ENCODE peak calls at places on chromosomes 11 and 22, in four cellular contexts. One of them, this sample, is unnamed.

GRCh38 chr11:32081129-32081641 is 9.7 kb upstream of the RCN1 start:
- DNase-seq in IMR-90: peak; percentile 64
- DNase-seq in mammary epithelial cell: peak; percentile 71
- DNase-seq in H1: no peak
- DNase-seq in this sample: peak; percentile 71

GRCh38 chr11:2783536-2784082 is 83.8 kb upstream of the KCNQ1OT1 start:
- DNase-seq in H1: no peak
- DNase-seq in IMR-90: peak; percentile 4
- DNase-seq in mammary epithelial cell: peak; percentile 9
- DNase-seq in this sample: no peak

GRCh38 chr11:129374081-129374992 is 1.3 kb upstream of the BARX2 start:
- DNase-seq in mammary epithelial cell: no peak
- DNase-seq in IMR-90: no peak
- DNase-seq in H1: no peak
- DNase-seq in this sample: peak; percentile 33

GRCh38 chr22:19674129-19674928 is 40.0 kb upstream of the SEPTIN5 start:
- DNase-seq in IMR-90: no peak
- DNase-seq in mammary epithelial cell: no peak
- DNase-seq in H1: no peak
- DNase-seq in this sample: no peak

GRCh38 chr11:119445850-119446249 is 22.9 kb upstream of the THY1 start:
- DNase-seq in H1: no peak
- DNase-seq in mammary epithelial cell: no peak
- DNase-seq in IMR-90: peak; percentile 81
- DNase-seq in this sample: no peak

GRCh38 chr11:87421422-87421821 is 383.7 kb downstream of the TMEM135 start:
- DNase-seq in IMR-90: peak; percentile 87
- DNase-seq in H1: peak; percentile 44
- DNase-seq in mammary epithelial cell: peak; percentile 64
- DNase-seq in this sample: peak; percentile 59

GRCh38 chr11:120172054-120172881 is 34.4 kb upstream of the TRIM29 start:
- DNase-seq in IMR-90: peak; percentile 60
- DNase-seq in mammary epithelial cell: peak; percentile 52
- DNase-seq in H1: peak; percentile 49
- DNase-seq in this sample: peak; percentile 68

GRCh38 chr22:40911772-40912171 is 39.4 kb upstream of the RBX1 start:
- DNase-seq in H1: no peak
- DNase-seq in IMR-90: peak; percentile 50
- DNase-seq in mammary epithelial cell: no peak
- DNase-seq in this sample: no peak

GRCh38 chr11:70481625-70482528 is 83.5 kb downstream of the CTTN start:
- DNase-seq in mammary epithelial cell: peak; percentile 69
- DNase-seq in H1: no peak
- DNase-seq in IMR-90: peak; percentile 63
- DNase-seq in this sample: peak; percentile 100

GRCh38 chr11:8199676-8200075 is 30.9 kb upstream of the RIC3 start:
- DNase-seq in mammary epithelial cell: no peak
- DNase-seq in IMR-90: no peak
- DNase-seq in H1: no peak
- DNase-seq in this sample: no peak

GRCh38 chr11:95599959-95600586 is 189.5 kb downstream of the FAM76B start:
- DNase-seq in H1: no peak
- DNase-seq in mammary epithelial cell: no peak
- DNase-seq in IMR-90: no peak
- DNase-seq in this sample: no peak

GRCh38 chr22:47006433-47006832 is 244.0 kb downstream of the TBC1D22A start:
- DNase-seq in IMR-90: no peak
- DNase-seq in mammary epithelial cell: no peak
- DNase-seq in H1: no peak
- DNase-seq in this sample: no peak

GRCh38 chr11:7582338-7582985 is 68.7 kb downstream of the PPFIBP2 start:
- DNase-seq in mammary epithelial cell: no peak
- DNase-seq in H1: no peak
- DNase-seq in IMR-90: no peak
- DNase-seq in this sample: no peak

GRCh38 chr11:134522782-134523570 is 110.9 kb upstream of the B3GAT1 start:
- DNase-seq in mammary epithelial cell: no peak
- DNase-seq in H1: no peak
- DNase-seq in IMR-90: no peak
- DNase-seq in this sample: no peak

GRCh38 chr22:17121235-17122195 is at the start of gene TMEM121B:
- DNase-seq in IMR-90: peak; percentile 59
- DNase-seq in mammary epithelial cell: peak; percentile 44
- DNase-seq in H1: peak; percentile 68
- DNase-seq in this sample: no peak

GRCh38 chr22:31124290-31124689 is 1.5 kb downstream of the INPP5J start:
- DNase-seq in IMR-90: no peak
- DNase-seq in H1: no peak
- DNase-seq in mammary epithelial cell: no peak
- DNase-seq in this sample: no peak

GRCh38 chr11:11318961-11319360 is 34.1 kb downstream of the CSNK2A3 start:
- DNase-seq in H1: no peak
- DNase-seq in IMR-90: no peak
- DNase-seq in mammary epithelial cell: no peak
- DNase-seq in this sample: no peak

GRCh38 chr11:60087239-60087638 is 1.2 kb upstream of the MS4A2 start:
- DNase-seq in IMR-90: no peak
- DNase-seq in mammary epithelial cell: no peak
- DNase-seq in H1: no peak
- DNase-seq in this sample: no peak

GRCh38 chr11:75376175-75376574 is 23.1 kb upstream of the RPS3 start:
- DNase-seq in mammary epithelial cell: no peak
- DNase-seq in IMR-90: no peak
- DNase-seq in H1: no peak
- DNase-seq in this sample: no peak

GRCh38 chr11:75384438-75385080 is 14.8 kb upstream of the RPS3 start:
- DNase-seq in mammary epithelial cell: peak; percentile 40
- DNase-seq in H1: peak; percentile 51
- DNase-seq in IMR-90: peak; percentile 47
- DNase-seq in this sample: peak; percentile 71

GRCh38 chr11:75380245-75380644 is 19.1 kb upstream of the RPS3 start:
- DNase-seq in H1: no peak
- DNase-seq in IMR-90: no peak
- DNase-seq in mammary epithelial cell: no peak
- DNase-seq in this sample: no peak

GRCh38 chr11:75383246-75383645 is 16.1 kb upstream of the RPS3 start:
- DNase-seq in H1: no peak
- DNase-seq in IMR-90: no peak
- DNase-seq in mammary epithelial cell: no peak
- DNase-seq in this sample: no peak

DNA sequence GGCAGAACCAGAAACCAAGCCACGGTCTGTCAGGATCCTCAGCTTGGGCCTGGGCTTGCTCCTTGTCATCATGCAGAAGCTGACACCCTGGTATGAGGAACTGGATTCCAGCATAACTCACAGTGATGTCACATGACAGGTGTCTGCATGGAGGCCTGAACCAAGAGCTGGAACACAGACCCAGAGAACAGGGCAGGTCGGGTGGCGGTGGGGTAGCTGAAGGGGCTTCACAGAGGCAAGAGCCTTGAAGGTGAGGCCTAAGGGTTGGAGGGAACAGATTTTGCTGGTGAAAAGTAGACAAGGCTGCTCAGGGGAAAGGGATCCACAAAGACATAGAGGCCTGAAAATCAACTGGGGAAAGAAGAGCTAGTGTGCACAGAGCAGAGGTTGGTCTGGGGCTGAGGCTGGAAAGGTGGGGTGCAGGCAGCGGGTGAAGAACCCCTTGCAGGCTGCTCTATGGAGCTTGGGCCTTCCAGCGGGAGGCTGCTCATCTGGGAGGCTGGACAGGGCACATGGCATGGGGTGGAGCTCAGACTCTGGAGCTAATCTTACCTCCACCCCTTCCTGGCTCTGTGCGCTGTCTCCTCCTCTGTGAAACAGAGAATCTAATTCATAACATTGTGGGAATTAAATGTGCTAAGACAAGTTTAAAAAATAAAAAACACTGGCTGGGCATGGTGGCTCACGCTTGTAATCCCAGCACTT is 18.4 kb upstream of the RPS3 start:
- DNase-seq in IMR-90: no peak
- DNase-seq in mammary epithelial cell: no peak
- DNase-seq in H1: no peak
- DNase-seq in this sample: peak; percentile 68
- H2AFZ ChIP-seq in IMR-90: peak overlapping the region; percentile 16
- H2AFZ ChIP-seq in mammary epithelial cell: no peak overlapping the region
- H2AFZ ChIP-seq in H1: peak overlapping the region; percentile 22
- H2AFZ ChIP-seq in this sample: no peak overlapping the region

DNA sequence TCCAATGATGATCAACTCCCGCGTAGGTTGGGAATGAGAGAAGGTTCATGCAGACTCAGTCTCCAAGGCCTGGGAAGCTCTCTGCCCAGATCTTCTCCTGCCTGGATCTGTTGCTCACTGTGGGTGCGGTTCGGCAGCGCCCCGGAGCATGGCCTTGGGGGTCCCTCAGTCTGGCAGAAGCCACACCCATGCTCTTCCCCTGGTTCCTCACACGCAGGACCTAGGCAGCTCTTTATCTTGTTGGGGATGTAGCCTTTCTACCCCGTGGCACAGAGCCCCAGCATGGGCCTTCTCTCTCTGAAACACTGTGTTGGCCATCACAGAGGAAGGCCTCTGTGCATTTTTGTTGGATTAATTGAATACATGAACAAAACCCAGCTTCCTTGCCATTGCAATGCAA is 1461.6 kb downstream of the BRD1 start:
- DNase-seq in mammary epithelial cell: no peak
- DNase-seq in H1: no peak
- DNase-seq in IMR-90: no peak
- DNase-seq in this sample: no peak
- H3K27me3 ChIP-seq in mammary epithelial cell: no peaks in the 10 kb centered on the region
- H3K27me3 ChIP-seq in H1: no peaks in the 10 kb centered on the region
- H3K27me3 ChIP-seq in IMR-90: no peaks in the 10 kb centered on the region
- H3K27me3 ChIP-seq in this sample: peaks cover 89% of the 10 kb centered on the region

DNA sequence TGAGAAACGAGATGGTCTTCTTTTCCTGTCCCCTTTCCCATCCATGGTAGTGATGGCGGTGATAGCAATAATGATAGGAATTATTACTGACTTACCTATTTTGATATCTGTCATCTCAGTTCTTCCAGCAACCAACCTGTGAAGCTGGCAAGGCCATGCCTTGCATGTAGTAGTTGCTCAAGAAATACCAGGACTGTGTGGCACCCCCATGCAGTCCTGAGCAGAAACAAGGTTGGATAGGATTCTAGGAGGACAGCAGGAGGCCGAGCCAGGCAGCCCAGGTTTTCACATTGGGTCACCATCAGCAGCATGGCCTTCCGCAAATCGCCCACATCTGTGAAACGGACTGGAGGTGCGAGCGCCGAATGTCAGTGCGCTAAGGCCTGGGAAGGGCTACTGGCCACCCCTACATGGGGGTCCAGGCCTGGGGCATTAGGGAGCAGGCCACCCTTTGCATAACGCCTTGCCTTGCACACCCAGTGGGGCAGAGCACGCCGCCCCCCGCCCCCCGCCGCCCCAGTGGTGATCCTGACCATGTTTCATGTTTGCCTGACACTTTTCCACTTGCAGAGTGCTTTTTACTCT is 2.5 kb downstream of the GRK2 start:
- DNase-seq in H1: no peak
- DNase-seq in mammary epithelial cell: no peak
- DNase-seq in IMR-90: no peak
- DNase-seq in this sample: no peak
- H3K4me2 ChIP-seq in H1: no peak overlapping the region
- H3K4me2 ChIP-seq in mammary epithelial cell: no peak overlapping the region
- H3K4me2 ChIP-seq in IMR-90: no peak overlapping the region
- H3K4me2 ChIP-seq in this sample: peak overlapping the region; percentile 96

GRCh38 chr11:122642971-122643370 is 12.6 kb upstream of the UBASH3B start:
- DNase-seq in mammary epithelial cell: no peak
- DNase-seq in IMR-90: peak; percentile 57
- DNase-seq in H1: no peak
- DNase-seq in this sample: no peak
- H2AFZ ChIP-seq in mammary epithelial cell: peak overlapping the region; percentile 58
- H2AFZ ChIP-seq in IMR-90: peak overlapping the region; percentile 6
- H2AFZ ChIP-seq in H1: peak overlapping the region; percentile 19
- H2AFZ ChIP-seq in this sample: peak overlapping the region; percentile 10

This sample was measured in PC-9.